ENCODE peak calls at places on chromosome 3, in four cellular contexts. H, I, U and G are unnamed samples.
A peak's percentile ranks its signal among the peaks of the same experiment; 100 is the strongest.

GRCh38 chr3:181839915-181840295 is 128.2 kb downstream of the SOX2 start:
- DNase-seq in H (no peak), U (no peak), I (no peak), G (no peak)

GRCh38 chr3:72246685-72247084 is 461.7 kb upstream of the PROK2 start:
- DNase-seq in U (no peak), H (no peak), I (no peak), G (no peak)

GRCh38 chr3:177633671-177634207 is 436.5 kb upstream of the TBL1XR1 start:
- DNase-seq in U (no peak), H (no peak), I (no peak), G (no peak)

GRCh38 chr3:193909387-193909786 is 226.6 kb upstream of the HES1 start:
- DNase-seq in I (no peak), H (no peak), U (no peak), G (no peak)

GRCh38 chr3:8879347-8879944 is 83.8 kb downstream of the RAD18 start:
- DNase-seq in H (no peak), U (no peak), I (no peak), G (no peak)

GRCh38 chr3:56323986-56324420 is 144.3 kb downstream of the ERC2 start:
- DNase-seq in U (no peak), I (no peak), H (no peak), G (no peak)

GRCh38 chr3:117017135-117017990 is 307.8 kb downstream of the TUSC7 start:
- DNase-seq in H (no peak), I (no peak), U (no peak), G (no peak)

GRCh38 chr3:168085491-168086119 is 10.1 kb downstream of the GOLIM4 start:
- DNase-seq in H (no peak), I (no peak), U (no peak), G (no peak)

GRCh38 chr3:105866656-105867653 is 1.9 kb downstream of the CBLB start:
- DNase-seq in U (no peak), I (no peak), H (no peak), G (peak; percentile 39)

GRCh38 chr3:45479627-45480026 is 91.3 kb downstream of the LARS2 start:
- DNase-seq in I (no peak), U (no peak), H (no peak), G (no peak)

GRCh38 chr3:120909602-120909878 is 1.5 kb downstream of the STXBP5L start:
- DNase-seq in H (peak; percentile 25), I (no peak), U (peak; percentile 33), G (no peak)

GRCh38 chr3:11080492-11080891 is 73.8 kb upstream of the HRH1 start:
- DNase-seq in U (no peak), I (no peak), H (no peak), G (no peak)

GRCh38 chr3:144947895-144948294 is 976.3 kb downstream of the DIPK2A start:
- DNase-seq in U (no peak), H (no peak), I (no peak), G (no peak)

GRCh38 chr3:127074900-127075360 is 92.0 kb downstream of the PLXNA1 start:
- DNase-seq in U (peak; percentile 26), I (no peak), H (peak; percentile 61), G (no peak)

GRCh38 chr3:69994934-69995333 is 4.6 kb upstream of the SAMMSON start:
- DNase-seq in H (no peak), U (no peak), I (no peak), G (no peak)

GRCh38 chr3:69998759-69999158 is 774 bp upstream of the SAMMSON start:
- DNase-seq in I (no peak), H (no peak), U (no peak), G (no peak)

GRCh38 chr3:69999191-70000027 is at the start of gene SAMMSON:
- DNase-seq in I (no peak), H (no peak), U (peak; percentile 52), G (peak; percentile 94)

GRCh38 chr3:70000028-70000410 is 486 bp downstream of the SAMMSON start:
- DNase-seq in H (no peak), I (no peak), U (no peak), G (no peak)

DNA sequence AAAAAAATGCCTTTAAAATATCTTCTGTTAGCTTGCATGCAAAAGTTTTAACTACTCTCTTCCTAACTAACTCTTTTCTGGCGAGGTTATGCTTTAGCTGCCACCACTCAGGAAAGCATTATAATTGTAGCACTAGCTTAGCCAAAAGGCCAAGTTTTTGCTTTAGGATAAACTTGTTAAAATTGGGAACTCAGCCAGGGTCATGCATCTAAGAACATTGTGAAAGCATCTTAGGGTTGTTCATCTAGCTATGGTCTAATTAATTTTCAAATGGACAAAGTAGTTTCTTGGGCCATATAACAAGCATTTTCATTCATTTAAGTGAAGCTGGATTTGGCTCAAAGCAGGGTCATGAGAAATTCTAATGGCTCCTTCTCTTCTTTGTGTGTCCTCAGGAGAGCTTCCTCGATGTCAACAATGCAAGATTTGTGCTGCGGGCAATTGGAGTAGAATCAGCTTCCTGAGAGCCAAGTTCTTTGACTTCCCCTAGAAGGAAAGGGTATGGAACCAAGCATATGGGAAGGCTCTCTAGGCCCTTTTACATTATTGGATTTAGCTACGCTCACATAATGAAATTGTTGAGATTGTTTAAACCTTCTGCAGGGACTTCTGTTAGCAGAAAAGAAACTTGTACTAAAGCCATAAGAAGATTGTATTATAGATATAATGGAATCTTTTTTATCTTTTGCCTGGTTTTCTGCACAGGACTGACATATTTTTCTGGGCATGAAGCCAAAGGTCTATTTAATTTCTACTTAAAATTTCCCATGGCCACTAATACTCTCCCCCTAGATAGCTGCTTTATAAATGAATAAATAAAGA is 1.8 kb upstream of the SAMMSON start:
- DNase-seq in I (no peak), U (no peak), H (peak; percentile 47), G (no peak)
- TF ChIP-seq TEAD4 in I (no peak), U (no peak), H (peak; percentile 11), G (no peak)

DNA sequence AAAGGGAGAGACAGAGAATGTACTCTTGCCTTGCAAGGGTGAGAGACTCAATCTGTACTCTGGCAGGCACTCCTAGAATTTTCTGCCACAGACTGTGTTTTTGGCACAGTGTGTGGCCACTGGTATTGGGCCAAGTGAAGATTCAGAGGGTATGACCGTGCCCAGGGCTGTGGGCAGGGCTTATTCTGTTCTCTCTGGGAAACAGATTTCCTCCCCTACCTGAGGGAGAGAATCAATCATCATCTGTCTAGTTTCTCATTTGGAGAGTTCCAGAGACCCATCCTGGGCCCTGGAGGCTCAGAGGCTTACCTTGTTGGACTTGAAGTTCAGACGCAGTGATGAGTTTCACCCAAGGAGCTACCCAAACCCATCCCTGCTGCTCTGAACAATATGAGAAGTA is 28.2 kb downstream of the CSTA start:
- DNase-seq in U (no peak), I (no peak), H (peak; percentile 14), G (no peak)
- TF ChIP-seq TEAD4 in U (no peak), I (no peak), H (no peak), G (no peak)

GRCh38 chr3:136984837-136985236 is 27.1 kb downstream of the IL20RB start:
- DNase-seq in U (no peak), I (no peak), H (no peak), G (no peak)
- TF ChIP-seq TEAD4 in U (no peak), I (no peak), H (no peak), G (no peak)

GRCh38 chr3:13077431-13078157 is 4.4 kb upstream of the IQSEC1 start:
- DNase-seq in U (no peak), H (peak; percentile 78), I (no peak), G (no peak)
- TF ChIP-seq TEAD4 in U (no peak), H (no peak), I (no peak), G (no peak)

GRCh38 chr3:52841211-52841980 is 6.6 kb upstream of the MUSTN1 start:
- DNase-seq in I (no peak), U (no peak), H (no peak), G (no peak)

GRCh38 chr3:52843116-52843865 is 8.5 kb upstream of the MUSTN1 start:
- DNase-seq in I (no peak), U (no peak), H (no peak), G (no peak)

GRCh38 chr3:52843881-52844280 is 9.1 kb upstream of the MUSTN1 start:
- DNase-seq in H (no peak), U (no peak), I (no peak), G (no peak)

GRCh38 chr3:52842424-52842823 is 7.6 kb upstream of the MUSTN1 start:
- DNase-seq in U (no peak), H (no peak), I (no peak), G (no peak)

DNA sequence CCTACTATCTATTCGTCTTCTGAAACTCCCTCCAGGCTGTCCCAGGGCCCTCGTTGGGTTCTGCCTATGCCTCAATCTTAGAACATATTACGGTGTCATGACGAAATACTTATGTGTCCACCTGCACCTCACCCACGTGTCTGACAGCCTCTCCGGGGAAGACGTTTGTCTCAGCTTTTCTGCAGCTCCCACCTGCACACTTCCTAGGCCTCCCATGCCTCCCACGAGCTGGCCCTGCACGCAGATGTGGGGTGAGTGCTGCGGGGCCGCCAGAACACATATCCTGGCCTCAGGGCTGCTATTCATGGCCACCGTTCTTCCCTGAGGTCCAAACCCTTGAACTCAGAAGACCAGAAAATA is 7.1 kb upstream of the MUSTN1 start:
- DNase-seq in I (no peak), H (no peak), U (no peak), G (no peak)
- TF ChIP-seq TEAD4 in I (no peak), H (no peak), U (no peak), G (no peak)

DNA sequence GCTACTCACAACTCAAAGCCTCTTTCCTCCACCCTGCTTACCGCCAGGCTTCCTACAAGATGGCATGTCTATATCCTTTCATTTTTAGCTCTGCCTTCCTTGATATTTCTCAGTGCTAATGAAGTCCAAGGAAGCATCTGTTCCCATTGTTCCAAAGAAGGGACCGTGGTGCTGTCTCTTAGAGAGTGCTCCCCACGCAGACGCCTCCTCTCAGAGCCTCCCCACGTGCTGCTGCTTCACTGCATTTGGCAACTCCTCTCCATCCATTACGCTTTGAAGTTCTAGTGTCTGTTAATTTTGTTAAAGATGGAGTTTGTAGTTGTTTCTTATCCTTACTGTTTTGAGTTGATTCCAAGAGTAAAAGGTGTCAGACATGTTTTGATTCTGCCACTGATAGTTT is 26.2 kb downstream of the GNB4 start:
- DNase-seq in H (no peak), U (no peak), I (no peak), G (no peak)
- TF ChIP-seq TEAD4 in H (no peak), U (no peak), I (no peak), G (no peak)